ENCODE peak calls at places on chromosome 13, in five cellular contexts. I is heart left ventricle, Q is neural progenitor cell, N is BE2C, O is astrocyte of the spinal cord. F is an unnamed sample.

GRCh38 chr13:98386632-98387031 is 190.3 kb downstream of the STK24 start:
- DNase-seq in N (peak; percentile 61), O (no peak), Q (no peak), I (no peak), F (no peak)

GRCh38 chr13:99033814-99034213 is 56.0 kb upstream of the DOCK9 start:
- DNase-seq in N (no peak), I (no peak), Q (peak; percentile 33), O (peak; percentile 50), F (no peak)

GRCh38 chr13:85864963-85865530 is 65.8 kb upstream of the SLITRK6 start:
- DNase-seq in Q (peak; percentile 58), N (peak; percentile 46), O (peak; percentile 37), I (no peak), F (no peak)

GRCh38 chr13:72151241-72151640 is 284.2 kb upstream of the DACH1 start:
- DNase-seq in I (no peak), O (peak; percentile 58), Q (no peak), N (no peak), F (no peak)

GRCh38 chr13:28093871-28094270 is 6.5 kb downstream of the FLT3 start:
- DNase-seq in O (no peak), Q (no peak), N (no peak), I (no peak), F (no peak)

GRCh38 chr13:31742102-31742695 is 2.9 kb downstream of the RXFP2 start:
- DNase-seq in Q (peak; percentile 85), N (peak; percentile 78), I (no peak), O (peak; percentile 74), F (peak; percentile 73)

GRCh38 chr13:90979059-90979458 is 368.4 kb upstream of the MIR17HG start:
- DNase-seq in I (no peak), O (peak; percentile 5), Q (no peak), N (no peak), F (no peak)

GRCh38 chr13:32113564-32113963 is 82.0 kb downstream of the FRY start:
- DNase-seq in I (no peak), Q (no peak), N (no peak), O (no peak), F (no peak)

GRCh38 chr13:73676550-73677040 is 457.6 kb downstream of the KLF12 start:
- DNase-seq in O (peak; percentile 6), I (no peak), Q (no peak), N (no peak), F (no peak)

GRCh38 chr13:27057817-27058216 is 113.8 kb downstream of the USP12 start:
- DNase-seq in N (no peak), O (no peak), I (no peak), Q (no peak), F (no peak)

GRCh38 chr13:71801781-71802180 is 65.2 kb downstream of the DACH1 start:
- DNase-seq in Q (peak; percentile 61), O (no peak), N (peak; percentile 50), I (no peak), F (no peak)

GRCh38 chr13:59492030-59492636 is 671.6 kb downstream of the DIAPH3 start:
- DNase-seq in O (no peak), Q (no peak), I (no peak), N (no peak), F (no peak)

GRCh38 chr13:88376762-88377388 is 705.7 kb downstream of the SLITRK5 start:
- DNase-seq in O (no peak), I (no peak), Q (no peak), N (no peak), F (no peak)

GRCh38 chr13:47334173-47334572 is 437.3 kb upstream of the HTR2A start:
- DNase-seq in N (peak; percentile 6), Q (no peak), I (no peak), O (peak; percentile 98), F (no peak)

DNA sequence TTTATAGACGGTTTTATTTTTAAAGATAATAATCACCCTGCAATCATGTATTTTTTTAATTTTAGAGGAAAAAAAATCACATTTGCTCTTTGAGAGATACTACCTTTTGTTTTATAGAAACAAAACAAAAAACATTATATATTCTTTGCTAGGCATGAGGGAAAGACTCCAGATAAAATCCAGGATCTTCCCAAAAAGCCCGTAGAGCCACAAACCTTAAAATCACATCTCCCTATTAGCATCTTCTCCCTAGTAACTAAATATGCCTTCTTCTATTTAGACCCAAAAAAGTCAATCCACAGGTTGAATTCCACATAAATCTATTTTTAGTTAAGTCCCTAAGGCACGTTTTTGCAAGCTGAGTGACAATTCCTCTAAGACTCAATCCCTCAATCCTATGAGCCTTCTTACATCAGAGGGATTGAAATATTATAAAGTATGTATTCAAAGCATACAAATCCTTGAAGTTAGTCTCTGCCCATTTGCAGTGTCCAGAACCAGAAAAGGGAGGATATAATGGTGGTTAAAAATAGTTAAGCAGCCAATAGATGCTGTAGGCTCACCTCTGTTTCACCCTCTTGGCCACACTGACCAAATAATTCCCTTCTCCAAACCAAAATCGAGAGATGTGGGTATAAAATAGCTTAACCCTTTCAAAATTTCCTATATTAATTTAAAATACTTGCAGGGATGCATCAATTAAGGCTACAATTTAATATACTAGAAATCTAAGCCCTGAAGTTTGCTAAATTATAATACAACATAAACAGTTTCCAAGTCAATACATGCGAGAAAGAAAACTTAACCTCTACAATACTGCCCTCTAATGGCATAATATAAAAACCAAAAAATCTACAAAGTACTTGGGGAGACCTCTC is 64.0 kb downstream of the SERP2 start:
- DNase-seq in N (no peak), O (peak; percentile 77), Q (peak; percentile 47), I (no peak), F (no peak)
- TF ChIP-seq CTCF in N (peak; percentile 33), O (peak; percentile 21), Q (peak; percentile 75), I (peak; percentile 71), F (peak; percentile 74)

DNA sequence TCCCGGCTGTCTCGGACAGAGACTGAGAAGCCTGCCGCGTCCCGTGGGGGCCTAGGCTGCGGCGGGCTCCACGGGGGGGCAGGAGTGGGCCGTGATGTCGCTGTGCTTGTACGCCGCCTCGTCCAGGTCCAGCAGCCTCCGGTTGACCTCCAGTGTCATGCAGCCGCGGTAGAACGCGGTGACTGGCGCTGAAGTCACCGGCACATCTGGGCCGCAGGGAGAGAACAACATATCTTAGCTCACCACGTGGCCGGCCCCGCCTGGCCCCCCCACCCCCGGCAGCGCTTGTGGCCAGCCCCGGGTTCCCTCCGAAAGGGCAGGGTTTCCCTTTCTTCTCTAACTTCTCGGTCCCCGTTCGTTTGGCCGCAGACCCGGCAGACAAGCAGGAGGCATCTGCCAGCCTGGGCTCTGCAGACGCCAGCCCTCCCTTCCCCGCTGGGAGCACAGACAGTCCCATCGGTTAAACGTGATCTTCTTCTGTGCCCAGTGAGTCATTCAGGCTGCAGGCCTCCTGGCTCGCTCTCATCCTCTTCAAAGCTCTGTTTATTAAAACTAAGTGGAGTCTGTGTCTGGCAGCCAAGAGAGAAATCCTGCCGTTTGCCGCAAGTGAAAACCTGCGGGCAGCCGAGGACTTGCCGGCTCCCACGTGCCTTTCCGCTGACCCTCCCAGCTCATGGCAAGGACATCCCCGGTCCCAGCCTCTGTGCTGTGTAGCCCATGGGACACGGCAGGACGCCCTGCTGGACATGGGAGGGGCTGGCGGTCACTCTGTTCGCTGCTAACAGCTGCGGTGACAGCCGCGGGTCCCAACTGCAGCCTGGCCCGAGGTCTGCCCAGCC is 42.8 kb downstream of the GAS6 start:
- DNase-seq in Q (no peak), N (peak; percentile 92), I (peak; percentile 86), O (peak; percentile 99), F (peak; percentile 74)
- TF ChIP-seq CTCF in Q (no peak), N (no peak), I (peak; percentile 24), O (peak; percentile 25), F (peak; percentile 25)

DNA sequence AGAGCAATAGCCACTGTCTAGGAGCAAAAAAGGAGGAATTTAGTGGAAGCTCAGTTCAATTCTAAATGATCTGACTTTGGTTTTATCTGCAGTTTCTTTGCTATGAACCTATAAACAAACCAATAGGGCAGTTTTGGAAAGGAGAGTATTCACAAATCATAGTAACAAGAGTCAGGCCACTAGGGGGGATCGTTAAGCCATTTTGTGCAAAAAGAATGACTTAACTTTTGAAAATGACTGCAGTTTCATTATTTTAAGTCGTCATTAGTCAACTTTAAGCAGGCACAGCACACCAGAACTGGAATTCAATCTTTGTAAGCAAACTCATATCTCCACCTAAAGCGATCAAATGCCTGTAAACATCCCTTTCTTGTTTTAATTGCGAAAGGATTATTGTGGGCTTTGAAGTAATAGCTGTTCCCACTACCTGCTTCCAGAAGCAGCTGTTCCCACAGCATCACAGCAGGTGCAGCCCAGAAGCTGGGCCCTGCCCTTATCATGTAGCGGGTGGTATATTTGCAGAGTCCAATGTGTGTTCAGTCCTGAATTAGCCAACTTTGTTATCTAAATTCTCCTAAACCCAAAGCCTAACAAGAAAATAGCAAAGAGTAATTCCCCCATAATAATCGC is 51.5 kb downstream of the SOX21 start:
- DNase-seq in O (peak; percentile 34), I (no peak), N (no peak), Q (peak; percentile 47), F (no peak)
- TF ChIP-seq CTCF in O (peak; percentile 39), I (peak; percentile 19), N (peak; percentile 41), Q (peak; percentile 52), F (no peak)

GRCh38 chr13:45278096-45278645 is 62.8 kb downstream of the TPT1 start:
- DNase-seq in O (no peak), N (no peak), I (no peak), Q (no peak), F (no peak)
- TF ChIP-seq CTCF in O (no peak), N (no peak), I (no peak), Q (no peak), F (no peak)

GRCh38 chr13:23321534-23322241 is 111.8 kb downstream of the SACS start:
- DNase-seq in N (peak; percentile 13), O (peak; percentile 94), I (peak; percentile 67), Q (no peak), F (no peak)

GRCh38 chr13:23323946-23324709 is 109.4 kb downstream of the SACS start:
- DNase-seq in O (no peak), I (peak; percentile 13), Q (peak; percentile 20), N (no peak), F (peak; percentile 40)

GRCh38 chr13:23322353-23323336 is 110.9 kb downstream of the SACS start:
- DNase-seq in N (no peak), Q (no peak), O (no peak), I (peak; percentile 20), F (no peak)

GRCh38 chr13:23320926-23321533 is 112.5 kb downstream of the SACS start:
- DNase-seq in O (no peak), N (no peak), I (no peak), Q (no peak), F (no peak)

GRCh38 chr13:23319915-23320224 is 113.6 kb downstream of the SACS start:
- DNase-seq in I (no peak), N (no peak), Q (no peak), O (no peak), F (no peak)
- TF ChIP-seq CTCF in I (no peak), N (no peak), Q (no peak), O (no peak), F (no peak)

GRCh38 chr13:104565888-104566287 is 1499.7 kb upstream of the SLC10A2 start:
- DNase-seq in O (no peak), N (no peak), I (no peak), Q (no peak), F (no peak)

GRCh38 chr13:104577029-104577820 is 1511.0 kb upstream of the SLC10A2 start:
- DNase-seq in N (no peak), I (no peak), O (no peak), Q (no peak), F (no peak)

GRCh38 chr13:104571161-104571889 is 1505.1 kb upstream of the SLC10A2 start:
- DNase-seq in Q (peak; percentile 72), N (peak; percentile 82), O (peak; percentile 95), I (no peak), F (peak; percentile 66)

GRCh38 chr13:104567114-104567513 is 1500.9 kb upstream of the SLC10A2 start:
- DNase-seq in O (no peak), Q (no peak), I (no peak), N (no peak), F (no peak)

GRCh38 chr13:104571890-104572229 is 1505.6 kb upstream of the SLC10A2 start:
- DNase-seq in N (no peak), Q (no peak), I (no peak), O (no peak), F (no peak)
- TF ChIP-seq CTCF in N (no peak), Q (no peak), I (no peak), O (no peak), F (no peak)

F was measured in glutamatergic neuron.